ENCODE peak calls at places on chromosomes 13 and 19, in four cellular contexts. One of them, this sample, is unnamed.

GRCh38 chr19:55632463-55632834 is 8.1 kb upstream of the ZNF784 start:
- DNase-seq in neural progenitor cell: peak
- DNase-seq in hepatocyte: peak
- DNase-seq in MM.1S: peak
- DNase-seq in this sample: peak

GRCh38 chr19:58291943-58292342 is 13.2 kb downstream of the ZNF8 start:
- DNase-seq in neural progenitor cell: no peak
- DNase-seq in hepatocyte: no peak
- DNase-seq in MM.1S: no peak
- DNase-seq in this sample: no peak

GRCh38 chr13:33797622-33798021 is 20.3 kb upstream of the RFC3 start:
- DNase-seq in neural progenitor cell: no peak
- DNase-seq in hepatocyte: no peak
- DNase-seq in MM.1S: peak
- DNase-seq in this sample: no peak

GRCh38 chr19:42497492-42498226 is 30.6 kb downstream of the CEACAM1 start:
- DNase-seq in neural progenitor cell: no peak
- DNase-seq in hepatocyte: peak
- DNase-seq in MM.1S: peak
- DNase-seq in this sample: no peak

GRCh38 chr13:32007494-32007893 is 24.1 kb upstream of the FRY start:
- DNase-seq in neural progenitor cell: no peak
- DNase-seq in hepatocyte: no peak
- DNase-seq in MM.1S: no peak
- DNase-seq in this sample: no peak

GRCh38 chr13:101996906-101997408 is 404.9 kb downstream of the FGF14 start:
- DNase-seq in neural progenitor cell: no peak
- DNase-seq in hepatocyte: no peak
- DNase-seq in MM.1S: no peak
- DNase-seq in this sample: no peak

GRCh38 chr13:43653980-43654379 is 132.8 kb downstream of the ENOX1 start:
- DNase-seq in neural progenitor cell: no peak
- DNase-seq in hepatocyte: no peak
- DNase-seq in MM.1S: no peak
- DNase-seq in this sample: no peak

GRCh38 chr13:51823861-51824260 is 19.9 kb upstream of the DHRS12 start:
- DNase-seq in neural progenitor cell: no peak
- DNase-seq in hepatocyte: no peak
- DNase-seq in MM.1S: no peak
- DNase-seq in this sample: no peak

GRCh38 chr13:27251166-27252088 is at the start of gene RPL21:
- DNase-seq in neural progenitor cell: peak
- DNase-seq in hepatocyte: peak
- DNase-seq in MM.1S: peak
- DNase-seq in this sample: peak

GRCh38 chr19:40228371-40228770 is 1.9 kb upstream of the CCNP start:
- DNase-seq in neural progenitor cell: no peak
- DNase-seq in hepatocyte: no peak
- DNase-seq in MM.1S: no peak
- DNase-seq in this sample: no peak

GRCh38 chr13:85492283-85492682 is 306.9 kb downstream of the SLITRK6 start:
- DNase-seq in neural progenitor cell: no peak
- DNase-seq in hepatocyte: no peak
- DNase-seq in MM.1S: no peak
- DNase-seq in this sample: no peak

GRCh38 chr19:2329528-2329927 is 1.0 kb downstream of the SPPL2B start:
- DNase-seq in neural progenitor cell: peak
- DNase-seq in hepatocyte: no peak
- DNase-seq in MM.1S: no peak
- DNase-seq in this sample: no peak

GRCh38 chr19:15498910-15499309 is 9.4 kb upstream of the CYP4F22 start:
- DNase-seq in neural progenitor cell: no peak
- DNase-seq in hepatocyte: no peak
- DNase-seq in MM.1S: no peak
- DNase-seq in this sample: peak

GRCh38 chr19:3358919-3359849 is 7.2 kb upstream of the NFIC start:
- DNase-seq in neural progenitor cell: peak
- DNase-seq in hepatocyte: peak
- DNase-seq in MM.1S: peak
- DNase-seq in this sample: peak
- TF ChIP-seq EZH2 in neural progenitor cell: peak
- TF ChIP-seq EZH2 in hepatocyte: no peak
- TF ChIP-seq EZH2 in MM.1S: no peak
- TF ChIP-seq EZH2 in this sample: peak

GRCh38 chr19:50909240-50910070 is 1.7 kb downstream of the KLK4 start:
- DNase-seq in neural progenitor cell: peak
- DNase-seq in hepatocyte: peak
- DNase-seq in MM.1S: no peak
- DNase-seq in this sample: peak
- TF ChIP-seq EZH2phosphoT487 in neural progenitor cell: no peak
- TF ChIP-seq EZH2phosphoT487 in hepatocyte: no peak
- TF ChIP-seq EZH2phosphoT487 in MM.1S: no peak
- TF ChIP-seq EZH2phosphoT487 in this sample: no peak

DNA sequence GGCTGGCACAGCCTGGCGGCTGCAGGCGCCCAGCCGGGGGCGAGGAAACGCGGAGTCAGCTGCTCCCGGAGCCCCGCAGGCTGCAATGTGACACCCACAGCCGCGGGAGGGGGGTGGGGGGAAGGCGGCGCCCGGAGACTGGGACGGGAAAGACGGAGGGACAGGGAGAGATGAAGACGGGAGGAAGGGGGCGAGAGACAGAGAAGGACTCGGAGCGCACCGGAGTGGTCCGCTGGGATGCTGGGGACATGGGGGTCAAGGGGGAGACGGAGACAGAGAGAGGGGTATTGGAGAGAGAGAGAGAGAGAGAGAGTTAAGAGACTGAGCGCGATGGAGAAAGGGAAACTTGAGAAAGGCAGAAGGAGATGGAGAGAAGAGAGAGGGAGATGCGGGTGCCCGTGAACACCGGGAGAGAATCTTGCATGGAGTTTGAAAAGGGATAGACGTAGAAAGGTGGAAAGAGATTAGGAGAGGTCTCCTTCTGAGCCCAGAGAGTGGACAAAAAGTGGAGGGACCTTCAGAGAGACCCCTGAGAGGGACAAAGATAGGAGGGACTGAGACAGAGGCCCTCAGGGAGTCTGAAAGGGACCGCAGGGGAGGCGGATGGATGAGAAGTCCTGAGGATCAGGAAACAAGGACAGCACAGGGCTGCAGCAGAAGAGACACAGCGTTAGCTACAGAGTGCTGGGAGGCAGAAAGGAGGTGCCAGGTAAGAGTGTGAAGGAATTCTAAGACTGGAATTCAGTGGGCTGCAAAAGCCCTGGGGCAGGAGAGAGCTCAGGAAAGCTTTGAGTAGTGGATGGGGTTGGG is 1.0 kb downstream of the SCN1B start:
- DNase-seq in neural progenitor cell: peak
- DNase-seq in hepatocyte: no peak
- DNase-seq in MM.1S: no peak
- DNase-seq in this sample: peak
- TF ChIP-seq EZH2 in neural progenitor cell: no peak
- TF ChIP-seq EZH2 in hepatocyte: no peak
- TF ChIP-seq EZH2 in MM.1S: no peak
- TF ChIP-seq EZH2 in this sample: peak

GRCh38 chr13:113840541-113841354 is 23.1 kb downstream of the GAS6 start:
- DNase-seq in neural progenitor cell: no peak
- DNase-seq in hepatocyte: no peak
- DNase-seq in MM.1S: no peak
- DNase-seq in this sample: no peak
- TF ChIP-seq EZH2phosphoT487 in neural progenitor cell: no peak
- TF ChIP-seq EZH2phosphoT487 in hepatocyte: no peak
- TF ChIP-seq EZH2phosphoT487 in MM.1S: no peak
- TF ChIP-seq EZH2phosphoT487 in this sample: no peak

GRCh38 chr13:96091164-96091931 is 1.4 kb downstream of the HS6ST3 start:
- DNase-seq in neural progenitor cell: peak
- DNase-seq in hepatocyte: peak
- DNase-seq in MM.1S: no peak
- DNase-seq in this sample: peak
- TF ChIP-seq EZH2 in neural progenitor cell: peak
- TF ChIP-seq EZH2 in hepatocyte: peak
- TF ChIP-seq EZH2 in MM.1S: no peak
- TF ChIP-seq EZH2 in this sample: peak

GRCh38 chr19:47836038-47836437 is 14.3 kb downstream of the CRX start:
- DNase-seq in neural progenitor cell: no peak
- DNase-seq in hepatocyte: no peak
- DNase-seq in MM.1S: no peak
- DNase-seq in this sample: no peak

GRCh38 chr19:47839411-47839810 is 17.7 kb downstream of the CRX start:
- DNase-seq in neural progenitor cell: peak
- DNase-seq in hepatocyte: no peak
- DNase-seq in MM.1S: no peak
- DNase-seq in this sample: no peak

GRCh38 chr19:47842941-47843340 is 16.1 kb upstream of the TPRX2 start:
- DNase-seq in neural progenitor cell: no peak
- DNase-seq in hepatocyte: no peak
- DNase-seq in MM.1S: no peak
- DNase-seq in this sample: no peak

DNA sequence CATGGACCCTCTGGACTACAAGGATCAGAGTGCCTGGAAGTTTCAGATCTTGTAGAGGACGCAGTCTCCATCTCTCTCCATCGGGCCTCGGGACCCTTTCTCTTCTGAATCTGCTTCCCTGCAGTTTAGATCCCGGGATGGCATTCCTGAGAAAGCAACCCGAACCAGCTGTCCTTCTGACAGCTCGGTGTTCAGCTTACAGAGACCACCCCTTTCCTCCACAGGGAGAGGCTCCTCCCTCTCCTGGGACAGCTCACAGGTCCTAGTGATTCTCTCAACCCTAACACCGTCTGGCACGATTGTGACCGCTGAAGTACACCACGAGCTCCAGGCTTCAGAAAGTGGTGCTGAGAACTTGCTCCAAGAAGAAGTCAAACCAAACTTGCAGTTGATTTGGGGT is 18.2 kb downstream of the CRX start:
- DNase-seq in neural progenitor cell: peak
- DNase-seq in hepatocyte: peak
- DNase-seq in MM.1S: no peak
- DNase-seq in this sample: peak
- TF ChIP-seq EZH2phosphoT487 in neural progenitor cell: no peak
- TF ChIP-seq EZH2phosphoT487 in hepatocyte: no peak
- TF ChIP-seq EZH2phosphoT487 in MM.1S: no peak
- TF ChIP-seq EZH2phosphoT487 in this sample: no peak

GRCh38 chr13:114132419-114133121 is at the start of gene RASA3:
- DNase-seq in neural progenitor cell: peak
- DNase-seq in hepatocyte: peak
- DNase-seq in MM.1S: peak
- DNase-seq in this sample: peak

GRCh38 chr13:114129649-114130062 is 2.8 kb downstream of the RASA3 start:
- DNase-seq in neural progenitor cell: no peak
- DNase-seq in hepatocyte: no peak
- DNase-seq in MM.1S: no peak
- DNase-seq in this sample: no peak

GRCh38 chr13:114130131-114130707 is 2.2 kb downstream of the RASA3 start:
- DNase-seq in neural progenitor cell: peak
- DNase-seq in hepatocyte: no peak
- DNase-seq in MM.1S: no peak
- DNase-seq in this sample: no peak

GRCh38 chr13:114131581-114132418 is 623 bp downstream of the RASA3 start:
- DNase-seq in neural progenitor cell: peak
- DNase-seq in hepatocyte: no peak
- DNase-seq in MM.1S: no peak
- DNase-seq in this sample: peak

GRCh38 chr13:114130708-114131580 is 1.5 kb downstream of the RASA3 start:
- DNase-seq in neural progenitor cell: peak
- DNase-seq in hepatocyte: peak
- DNase-seq in MM.1S: peak
- DNase-seq in this sample: peak
- TF ChIP-seq EZH2 in neural progenitor cell: peak
- TF ChIP-seq EZH2 in hepatocyte: peak
- TF ChIP-seq EZH2 in MM.1S: no peak
- TF ChIP-seq EZH2 in this sample: no peak

GRCh38 chr19:38658462-38659306 is 11.2 kb downstream of the ACTN4 start:
- DNase-seq in neural progenitor cell: no peak
- DNase-seq in hepatocyte: peak
- DNase-seq in MM.1S: no peak
- DNase-seq in this sample: no peak
- TF ChIP-seq EZH2phosphoT487 in neural progenitor cell: no peak
- TF ChIP-seq EZH2phosphoT487 in hepatocyte: no peak
- TF ChIP-seq EZH2phosphoT487 in MM.1S: no peak
- TF ChIP-seq EZH2phosphoT487 in this sample: no peak

GRCh38 chr19:46016426-46017094 is 6.3 kb downstream of the PGLYRP1 start:
- DNase-seq in neural progenitor cell: peak
- DNase-seq in hepatocyte: peak
- DNase-seq in MM.1S: peak
- DNase-seq in this sample: peak
- TF ChIP-seq EZH2 in neural progenitor cell: peak
- TF ChIP-seq EZH2 in hepatocyte: no peak
- TF ChIP-seq EZH2 in MM.1S: no peak
- TF ChIP-seq EZH2 in this sample: no peak

This sample was measured in GM23338.